ENCODE peak calls at places on chromosomes 16 and 17, in six cellular contexts. H is neuronal stem cell, E is H9, P is mesendoderm, A is IMR-90, G is H1. Q is an unnamed sample.

GRCh38 chr17:32909787-32910369 is 18.1 kb upstream of the TMEM98 start:
- DNase-seq in H (peak), E (peak), P (peak), A (peak), G (no peak), Q (peak)

GRCh38 chr17:79018045-79018695 is 5.8 kb upstream of the C1QTNF1 start:
- DNase-seq in H (no peak), E (no peak), P (no peak), A (no peak), G (no peak), Q (no peak)

GRCh38 chr16:67917852-67918236 is 13.8 kb downstream of the CTRL start:
- DNase-seq in H (no peak), E (no peak), P (peak), A (peak), G (no peak), Q (peak)

GRCh38 chr17:73283841-73284282 is 22.2 kb upstream of the CPSF4L start:
- DNase-seq in H (peak), E (peak), P (peak), A (no peak), G (peak), Q (no peak)

GRCh38 chr16:86553356-86553755 is 1.7 kb downstream of the MTHFSD start:
- DNase-seq in H (no peak), E (no peak), P (no peak), A (no peak), G (no peak), Q (no peak)

GRCh38 chr17:18866866-18867813 is 9.2 kb downstream of the PRPSAP2 start:
- DNase-seq in H (no peak), E (no peak), P (no peak), A (no peak), G (no peak), Q (no peak)

GRCh38 chr16:9081183-9081582 is 10.3 kb upstream of the HAPSTR1 start:
- DNase-seq in H (no peak), E (no peak), P (no peak), A (peak), G (no peak), Q (no peak)

GRCh38 chr17:49003557-49004511 is 6.6 kb downstream of the IGF2BP1 start:
- DNase-seq in H (no peak), E (peak), P (peak), A (peak), G (no peak), Q (peak)

GRCh38 chr17:35449371-35449931 is 885 bp upstream of the SLFN13 start:
- DNase-seq in H (peak), E (peak), P (peak), A (no peak), G (no peak), Q (peak)

GRCh38 chr16:66203476-66203875 is 163.0 kb upstream of the CDH5 start:
- DNase-seq in H (no peak), E (no peak), P (no peak), A (no peak), G (no peak), Q (no peak)

GRCh38 chr16:25010542-25010941 is 4.6 kb downstream of the ARHGAP17 start:
- DNase-seq in H (no peak), E (no peak), P (no peak), A (no peak), G (no peak), Q (no peak)

GRCh38 chr17:82315703-82316358 is 1.6 kb downstream of the CD7 start:
- DNase-seq in H (no peak), E (no peak), P (peak), A (no peak), G (no peak), Q (no peak)

DNA sequence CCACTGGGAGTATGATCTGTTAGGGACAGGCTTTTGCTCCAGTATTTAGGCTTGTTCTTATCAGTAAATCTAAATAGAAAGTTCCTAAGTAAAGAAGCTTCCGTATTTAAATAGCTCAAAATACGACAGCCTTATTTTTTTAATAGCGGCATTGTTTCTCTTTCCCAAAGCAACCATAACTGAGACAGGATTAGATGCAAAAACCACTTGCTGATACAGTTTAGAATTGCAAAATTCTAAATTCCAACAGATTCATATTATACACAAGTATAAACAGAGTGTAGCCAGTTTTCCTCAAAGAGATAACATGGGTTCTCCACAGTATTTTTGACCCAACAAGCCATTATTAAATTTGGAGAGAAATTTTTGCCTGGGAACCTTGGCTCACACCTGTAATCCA is 276.7 kb downstream of the FTO start:
- DNase-seq in H (no peak), E (no peak), P (no peak), A (peak), G (no peak), Q (no peak)
- H3K27ac ChIP-seq in H (no peak), E (no peak), P (no peak), A (no peak), G (no peak), Q (no peak)

DNA sequence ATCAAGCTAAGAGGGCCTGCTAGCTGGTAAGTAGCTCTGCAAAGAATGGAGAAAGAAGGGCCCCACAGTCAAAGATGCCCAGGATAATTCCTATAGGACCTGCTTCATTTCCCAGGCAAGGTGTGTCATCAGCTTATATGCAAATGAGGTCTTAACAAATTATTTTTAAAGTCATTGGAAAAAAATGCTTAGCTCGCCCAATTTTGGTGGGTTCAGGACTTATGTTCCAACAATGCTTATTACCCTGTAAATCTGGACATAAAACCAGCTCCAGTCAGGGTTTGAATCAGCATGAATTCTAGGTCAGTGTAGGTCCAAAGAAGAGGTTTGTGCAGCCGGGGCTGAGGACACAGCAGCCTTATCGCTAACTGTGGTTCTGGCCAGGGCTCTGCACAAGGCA is 25.4 kb downstream of the ACLY start:
- DNase-seq in H (no peak), E (no peak), P (no peak), A (no peak), G (no peak), Q (no peak)
- H2BK15ac ChIP-seq in H (no peak), E (no peak), P (no peak), A (no peak), G (no peak), Q (no peak)

DNA sequence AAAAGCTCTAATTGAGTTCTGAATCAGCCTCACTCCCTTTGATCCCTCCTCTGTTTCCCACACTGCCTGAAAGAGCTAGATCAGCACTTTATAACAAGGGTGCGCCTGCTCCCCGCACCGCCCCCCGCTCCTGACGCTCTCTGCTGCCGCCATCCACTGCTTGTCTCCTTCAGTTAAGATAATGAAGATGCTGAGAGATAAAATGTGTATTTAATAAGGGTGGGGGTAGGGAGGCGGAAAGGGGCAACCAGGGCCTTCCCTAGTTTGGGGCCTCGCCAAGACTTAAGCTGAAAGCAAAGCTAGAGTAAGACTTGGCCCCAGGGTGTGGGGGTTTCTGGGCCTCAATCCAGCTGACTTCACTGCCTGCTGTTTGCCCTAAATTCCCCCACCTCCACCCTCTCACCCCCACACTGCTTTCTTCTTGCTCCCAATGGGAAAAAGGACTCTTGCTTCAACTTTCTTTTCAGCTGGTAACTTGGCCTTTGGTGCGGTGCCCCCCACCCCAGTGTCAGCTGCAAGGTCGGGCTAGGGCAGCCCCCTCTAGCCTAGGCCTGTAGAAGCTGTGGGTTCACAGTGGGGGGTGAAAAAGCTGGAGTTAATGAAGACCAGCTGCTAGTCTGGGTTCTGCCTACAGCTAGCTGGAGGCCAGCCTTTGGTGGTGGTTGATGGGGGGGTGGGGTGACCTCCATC is 1.8 kb upstream of the RARA start:
- DNase-seq in H (no peak), E (no peak), P (peak), A (no peak), G (no peak), Q (peak)
- H3K27ac ChIP-seq in H (peak), E (no peak), P (peak), A (peak), G (no peak), Q (peak)

GRCh38 chr17:81212365-81212764 is 10.4 kb downstream of the CEP131 start:
- DNase-seq in H (no peak), E (no peak), P (no peak), A (no peak), G (no peak), Q (no peak)
- H2BK15ac ChIP-seq in H (no peak), E (no peak), P (no peak), A (no peak), G (no peak), Q (no peak)